ENCODE peak calls at places on chromosomes 6 and 20, in ten cellular contexts. One of them, this sample, is unnamed.

GRCh38 chr6:29981211-29981812 is 39.0 kb downstream of the HLA-A start:
- DNase-seq in heart left ventricle: no peak
- DNase-seq in lower leg skin: no peak
- DNase-seq in H1: no peak
- DNase-seq in gastrocnemius medialis: no peak
- DNase-seq in sigmoid colon: no peak
- DNase-seq in body of pancreas: no peak
- DNase-seq in ovary: no peak
- DNase-seq in IMR-90: no peak
- DNase-seq in spleen: no peak
- DNase-seq in this sample: peak

GRCh38 chr6:225121-225721 is 67.1 kb upstream of the DUSP22 start:
- DNase-seq in heart left ventricle: peak
- DNase-seq in lower leg skin: no peak
- DNase-seq in H1: no peak
- DNase-seq in gastrocnemius medialis: no peak
- DNase-seq in sigmoid colon: no peak
- DNase-seq in body of pancreas: no peak
- DNase-seq in ovary: no peak
- DNase-seq in IMR-90: no peak
- DNase-seq in spleen: no peak
- DNase-seq in this sample: no peak

GRCh38 chr6:133568970-133569889 is 319.7 kb upstream of the TCF21 start:
- DNase-seq in heart left ventricle: peak
- DNase-seq in lower leg skin: peak
- DNase-seq in H1: no peak
- DNase-seq in gastrocnemius medialis: peak
- DNase-seq in sigmoid colon: peak
- DNase-seq in body of pancreas: peak
- DNase-seq in ovary: peak
- DNase-seq in IMR-90: peak
- DNase-seq in spleen: no peak
- DNase-seq in this sample: no peak

GRCh38 chr20:38727602-38728236 is 3.4 kb downstream of the SLC32A1 start:
- DNase-seq in heart left ventricle: no peak
- DNase-seq in lower leg skin: no peak
- DNase-seq in H1: no peak
- DNase-seq in gastrocnemius medialis: no peak
- DNase-seq in sigmoid colon: no peak
- DNase-seq in body of pancreas: no peak
- DNase-seq in ovary: no peak
- DNase-seq in IMR-90: no peak
- DNase-seq in spleen: no peak
- DNase-seq in this sample: no peak

GRCh38 chr6:154341326-154341725 is 15.3 kb downstream of the IPCEF1 start:
- DNase-seq in heart left ventricle: no peak
- DNase-seq in lower leg skin: no peak
- DNase-seq in H1: no peak
- DNase-seq in gastrocnemius medialis: no peak
- DNase-seq in sigmoid colon: no peak
- DNase-seq in body of pancreas: no peak
- DNase-seq in ovary: no peak
- DNase-seq in IMR-90: no peak
- DNase-seq in spleen: no peak
- DNase-seq in this sample: no peak

GRCh38 chr6:147738516-147739187 is 230.2 kb downstream of the SAMD5 start:
- DNase-seq in heart left ventricle: peak
- DNase-seq in lower leg skin: no peak
- DNase-seq in H1: no peak
- DNase-seq in gastrocnemius medialis: no peak
- DNase-seq in sigmoid colon: no peak
- DNase-seq in body of pancreas: no peak
- DNase-seq in ovary: no peak
- DNase-seq in IMR-90: peak
- DNase-seq in spleen: no peak
- DNase-seq in this sample: no peak

GRCh38 chr6:149015224-149015876 is 268.5 kb downstream of the UST start:
- DNase-seq in heart left ventricle: no peak
- DNase-seq in lower leg skin: no peak
- DNase-seq in H1: no peak
- DNase-seq in gastrocnemius medialis: no peak
- DNase-seq in sigmoid colon: no peak
- DNase-seq in body of pancreas: no peak
- DNase-seq in ovary: no peak
- DNase-seq in IMR-90: peak
- DNase-seq in spleen: no peak
- DNase-seq in this sample: no peak

GRCh38 chr6:37556884-37557644 is 57.4 kb upstream of the CCDC167 start:
- DNase-seq in heart left ventricle: no peak
- DNase-seq in lower leg skin: no peak
- DNase-seq in H1: no peak
- DNase-seq in gastrocnemius medialis: no peak
- DNase-seq in sigmoid colon: no peak
- DNase-seq in body of pancreas: no peak
- DNase-seq in ovary: no peak
- DNase-seq in IMR-90: no peak
- DNase-seq in spleen: peak
- DNase-seq in this sample: peak

DNA sequence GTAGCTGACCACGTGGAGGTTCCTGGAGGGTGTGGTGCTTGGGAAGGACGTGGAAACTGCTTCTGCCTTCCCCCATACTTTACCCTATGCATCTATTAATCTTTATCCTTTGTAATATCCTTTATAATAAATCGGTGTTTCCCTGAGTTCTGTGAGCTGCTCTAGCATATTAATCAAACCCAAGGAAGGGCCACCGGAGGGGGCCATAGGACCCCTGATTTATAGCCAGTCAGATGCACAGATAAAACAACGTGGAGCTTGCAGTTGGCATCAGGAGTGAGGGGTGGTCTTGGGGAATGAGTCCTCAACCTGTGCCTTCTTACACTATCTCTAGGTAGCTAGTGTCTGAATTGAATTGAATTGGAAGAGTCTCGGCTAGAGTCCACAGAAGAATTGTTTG is 36.5 kb upstream of the TFAP2A start:
- DNase-seq in heart left ventricle: no peak
- DNase-seq in lower leg skin: no peak
- DNase-seq in H1: no peak
- DNase-seq in gastrocnemius medialis: no peak
- DNase-seq in sigmoid colon: no peak
- DNase-seq in body of pancreas: no peak
- DNase-seq in ovary: no peak
- DNase-seq in IMR-90: no peak
- DNase-seq in spleen: no peak
- DNase-seq in this sample: no peak
- TF ChIP-seq CTCF in heart left ventricle: no peak
- TF ChIP-seq CTCF in lower leg skin: no peak
- TF ChIP-seq CTCF in H1: peak
- TF ChIP-seq CTCF in gastrocnemius medialis: no peak
- TF ChIP-seq CTCF in sigmoid colon: no peak
- TF ChIP-seq CTCF in body of pancreas: no peak
- TF ChIP-seq CTCF in ovary: no peak
- TF ChIP-seq CTCF in IMR-90: no peak
- TF ChIP-seq CTCF in spleen: no peak
- TF ChIP-seq CTCF in this sample: no peak

GRCh38 chr6:32580593-32580992 is 9.1 kb downstream of the HLA-DRB1 start:
- DNase-seq in heart left ventricle: no peak
- DNase-seq in lower leg skin: peak
- DNase-seq in H1: no peak
- DNase-seq in gastrocnemius medialis: no peak
- DNase-seq in sigmoid colon: no peak
- DNase-seq in body of pancreas: no peak
- DNase-seq in ovary: no peak
- DNase-seq in IMR-90: no peak
- DNase-seq in spleen: no peak
- DNase-seq in this sample: no peak

GRCh38 chr6:32570363-32570905 is 19.2 kb downstream of the HLA-DRB1 start:
- DNase-seq in heart left ventricle: no peak
- DNase-seq in lower leg skin: no peak
- DNase-seq in H1: no peak
- DNase-seq in gastrocnemius medialis: no peak
- DNase-seq in sigmoid colon: no peak
- DNase-seq in body of pancreas: no peak
- DNase-seq in ovary: no peak
- DNase-seq in IMR-90: no peak
- DNase-seq in spleen: no peak
- DNase-seq in this sample: no peak

GRCh38 chr6:32581275-32582095 is 8.2 kb downstream of the HLA-DRB1 start:
- DNase-seq in heart left ventricle: no peak
- DNase-seq in lower leg skin: no peak
- DNase-seq in H1: no peak
- DNase-seq in gastrocnemius medialis: no peak
- DNase-seq in sigmoid colon: no peak
- DNase-seq in body of pancreas: no peak
- DNase-seq in ovary: no peak
- DNase-seq in IMR-90: no peak
- DNase-seq in spleen: no peak
- DNase-seq in this sample: no peak

GRCh38 chr6:32578962-32579361 is 10.7 kb downstream of the HLA-DRB1 start:
- DNase-seq in heart left ventricle: no peak
- DNase-seq in lower leg skin: no peak
- DNase-seq in H1: no peak
- DNase-seq in gastrocnemius medialis: no peak
- DNase-seq in sigmoid colon: no peak
- DNase-seq in body of pancreas: no peak
- DNase-seq in ovary: no peak
- DNase-seq in IMR-90: no peak
- DNase-seq in spleen: no peak
- DNase-seq in this sample: no peak

GRCh38 chr6:32576261-32576660 is 13.4 kb downstream of the HLA-DRB1 start:
- DNase-seq in heart left ventricle: no peak
- DNase-seq in lower leg skin: no peak
- DNase-seq in H1: no peak
- DNase-seq in gastrocnemius medialis: no peak
- DNase-seq in sigmoid colon: no peak
- DNase-seq in body of pancreas: no peak
- DNase-seq in ovary: no peak
- DNase-seq in IMR-90: no peak
- DNase-seq in spleen: no peak
- DNase-seq in this sample: no peak
- TF ChIP-seq POLR2A in heart left ventricle: no peak
- TF ChIP-seq POLR2A in lower leg skin: no peak
- TF ChIP-seq POLR2A in H1: no peak
- TF ChIP-seq POLR2A in gastrocnemius medialis: no peak
- TF ChIP-seq POLR2A in sigmoid colon: no peak
- TF ChIP-seq POLR2A in body of pancreas: no peak
- TF ChIP-seq POLR2A in ovary: no peak
- TF ChIP-seq POLR2A in IMR-90: no peak
- TF ChIP-seq POLR2A in spleen: no peak
- TF ChIP-seq POLR2A in this sample: no peak

GRCh38 chr6:101645770-101646169 is 252.3 kb downstream of the GRIK2 start:
- DNase-seq in heart left ventricle: no peak
- DNase-seq in lower leg skin: no peak
- DNase-seq in H1: no peak
- DNase-seq in gastrocnemius medialis: no peak
- DNase-seq in sigmoid colon: no peak
- DNase-seq in body of pancreas: no peak
- DNase-seq in ovary: no peak
- DNase-seq in IMR-90: no peak
- DNase-seq in spleen: no peak
- DNase-seq in this sample: no peak

DNA sequence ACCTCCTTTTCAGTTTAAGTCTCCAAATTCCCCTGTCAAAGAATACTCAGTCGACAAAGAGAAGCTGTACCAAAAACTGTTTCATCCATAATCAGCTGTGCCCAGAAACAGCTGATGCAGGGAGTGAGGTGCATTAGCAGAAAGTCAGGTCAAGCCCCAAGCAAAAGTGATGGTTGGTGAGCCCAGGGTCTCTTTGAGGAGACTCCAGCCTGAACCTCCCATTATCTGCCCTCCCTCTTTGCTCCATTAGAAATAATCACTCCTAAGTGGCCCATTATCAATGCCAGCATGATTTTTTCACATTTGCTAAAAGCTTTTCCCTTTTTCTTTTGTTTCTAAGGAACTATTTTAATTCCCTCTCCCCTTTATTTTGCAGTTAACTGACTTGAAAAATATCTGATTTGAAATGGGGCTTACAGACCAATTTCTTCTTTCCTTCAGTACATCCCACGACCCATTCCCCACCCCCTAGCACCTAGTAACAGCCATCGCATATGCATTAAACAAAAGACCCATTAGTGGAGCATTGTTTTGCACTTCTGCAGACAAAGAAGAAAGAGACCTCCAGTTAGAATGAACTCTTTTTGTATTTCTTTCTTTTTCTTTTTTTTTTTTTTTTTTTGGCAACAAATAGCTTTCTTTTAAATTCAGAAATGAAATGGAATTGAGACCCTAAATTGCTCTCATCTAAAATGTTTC is 257.0 kb downstream of the GRIK2 start:
- DNase-seq in heart left ventricle: no peak
- DNase-seq in lower leg skin: no peak
- DNase-seq in H1: no peak
- DNase-seq in gastrocnemius medialis: no peak
- DNase-seq in sigmoid colon: no peak
- DNase-seq in body of pancreas: no peak
- DNase-seq in ovary: no peak
- DNase-seq in IMR-90: no peak
- DNase-seq in spleen: no peak
- DNase-seq in this sample: no peak
- H3K4me3 ChIP-seq in heart left ventricle: no peak
- H3K4me3 ChIP-seq in lower leg skin: no peak
- H3K4me3 ChIP-seq in H1: no peak
- H3K4me3 ChIP-seq in gastrocnemius medialis: no peak
- H3K4me3 ChIP-seq in sigmoid colon: no peak
- H3K4me3 ChIP-seq in body of pancreas: no peak
- H3K4me3 ChIP-seq in ovary: no peak
- H3K4me3 ChIP-seq in IMR-90: no peak
- H3K4me3 ChIP-seq in spleen: no peak
- H3K4me3 ChIP-seq in this sample: no peak

GRCh38 chr20:17898548-17898994 is 70.0 kb downstream of the SNX5 start:
- DNase-seq in heart left ventricle: peak
- DNase-seq in lower leg skin: peak
- DNase-seq in H1: no peak
- DNase-seq in gastrocnemius medialis: peak
- DNase-seq in sigmoid colon: peak
- DNase-seq in body of pancreas: peak
- DNase-seq in ovary: peak
- DNase-seq in IMR-90: peak
- DNase-seq in spleen: peak
- DNase-seq in this sample: peak

GRCh38 chr20:17904027-17904426 is 64.6 kb downstream of the SNX5 start:
- DNase-seq in heart left ventricle: no peak
- DNase-seq in lower leg skin: no peak
- DNase-seq in H1: no peak
- DNase-seq in gastrocnemius medialis: no peak
- DNase-seq in sigmoid colon: no peak
- DNase-seq in body of pancreas: no peak
- DNase-seq in ovary: no peak
- DNase-seq in IMR-90: no peak
- DNase-seq in spleen: no peak
- DNase-seq in this sample: no peak

GRCh38 chr20:17902531-17903083 is 66.0 kb downstream of the SNX5 start:
- DNase-seq in heart left ventricle: no peak
- DNase-seq in lower leg skin: no peak
- DNase-seq in H1: no peak
- DNase-seq in gastrocnemius medialis: no peak
- DNase-seq in sigmoid colon: no peak
- DNase-seq in body of pancreas: no peak
- DNase-seq in ovary: no peak
- DNase-seq in IMR-90: no peak
- DNase-seq in spleen: no peak
- DNase-seq in this sample: no peak

GRCh38 chr20:17905544-17905943 is 63.0 kb downstream of the SNX5 start:
- DNase-seq in heart left ventricle: no peak
- DNase-seq in lower leg skin: no peak
- DNase-seq in H1: no peak
- DNase-seq in gastrocnemius medialis: no peak
- DNase-seq in sigmoid colon: no peak
- DNase-seq in body of pancreas: no peak
- DNase-seq in ovary: no peak
- DNase-seq in IMR-90: no peak
- DNase-seq in spleen: no peak
- DNase-seq in this sample: no peak

GRCh38 chr20:17901971-17902370 is 66.6 kb downstream of the SNX5 start:
- DNase-seq in heart left ventricle: no peak
- DNase-seq in lower leg skin: no peak
- DNase-seq in H1: no peak
- DNase-seq in gastrocnemius medialis: no peak
- DNase-seq in sigmoid colon: peak
- DNase-seq in body of pancreas: no peak
- DNase-seq in ovary: no peak
- DNase-seq in IMR-90: no peak
- DNase-seq in spleen: no peak
- DNase-seq in this sample: peak
- TF ChIP-seq CTCF in heart left ventricle: no peak
- TF ChIP-seq CTCF in lower leg skin: no peak
- TF ChIP-seq CTCF in H1: no peak
- TF ChIP-seq CTCF in gastrocnemius medialis: no peak
- TF ChIP-seq CTCF in sigmoid colon: no peak
- TF ChIP-seq CTCF in body of pancreas: no peak
- TF ChIP-seq CTCF in ovary: no peak
- TF ChIP-seq CTCF in IMR-90: no peak
- TF ChIP-seq CTCF in spleen: no peak
- TF ChIP-seq CTCF in this sample: no peak

This sample was measured in Peyer's patch.